ENCODE peak calls at places on chromosome 2, in seven cellular contexts. B, L, I, C, E, P and S are unnamed samples. For H3K9me3, the result is how much of the 10 kb centered on the place peaks cover.

GRCh38 chr2:73888388-73888787 is 4.4 kb upstream of the ACTG2 start:
- DNase-seq in E (no peak), B (no peak), L (no peak), I (no peak), P (no peak), C (no peak), S (no peak)

GRCh38 chr2:60118061-60118460 is 435.4 kb downstream of the BCL11A start:
- DNase-seq in C (no peak), E (no peak), B (no peak), I (no peak), L (no peak), P (no peak), S (no peak)

GRCh38 chr2:102603904-102604303 is 15.4 kb upstream of the SLC9A2 start:
- DNase-seq in L (no peak), E (no peak), B (no peak), I (no peak), P (no peak), C (no peak), S (no peak)

GRCh38 chr2:23926289-23926749 is 604 bp downstream of the ATAD2B start:
- DNase-seq in E (peak), C (peak), P (peak), L (peak), I (peak), B (no peak), S (no peak)

GRCh38 chr2:211854832-211855231 is 683.8 kb downstream of the ERBB4 start:
- DNase-seq in C (no peak), L (no peak), B (no peak), E (no peak), P (no peak), I (no peak), S (no peak)

GRCh38 chr2:60555066-60555793 is 1.8 kb upstream of the BCL11A start:
- DNase-seq in P (peak), L (peak), E (no peak), B (peak), I (peak), C (peak), S (no peak)

GRCh38 chr2:220174826-220175225 is 547.4 kb downstream of the SLC4A3 start:
- DNase-seq in E (no peak), P (no peak), C (no peak), L (no peak), I (no peak), B (no peak), S (no peak)

GRCh38 chr2:73897934-73898333 is 5.1 kb downstream of the ACTG2 start:
- DNase-seq in E (no peak), I (no peak), P (no peak), L (peak), B (no peak), C (no peak), S (no peak)

GRCh38 chr2:71661782-71662181 is 208.4 kb downstream of the DYSF start:
- DNase-seq in I (no peak), L (no peak), C (no peak), E (no peak), B (no peak), P (no peak), S (no peak)

GRCh38 chr2:43199492-43200481 is 26.6 kb downstream of the ZFP36L2 start:
- DNase-seq in E (no peak), B (no peak), L (no peak), I (peak), P (no peak), C (no peak), S (no peak)

GRCh38 chr2:159177357-159177756 is 109.1 kb downstream of the WDSUB1 start:
- DNase-seq in P (no peak), B (no peak), L (no peak), C (no peak), E (no peak), I (no peak), S (no peak)

GRCh38 chr2:8538531-8538930 is 143.3 kb upstream of the ID2 start:
- DNase-seq in L (no peak), C (no peak), E (no peak), B (no peak), P (no peak), I (peak), S (no peak)

GRCh38 chr2:216694201-216694825 is 1.0 kb downstream of the IGFBP5 start:
- DNase-seq in P (peak), B (no peak), L (peak), E (no peak), I (peak), C (peak), S (no peak)

GRCh38 chr2:105308785-105309540 is 20.6 kb downstream of the TGFBRAP1 start:
- DNase-seq in E (no peak), I (no peak), P (no peak), L (no peak), B (no peak), C (peak), S (no peak)

GRCh38 chr2:67145851-67146250 is 251.3 kb upstream of the ETAA1 start:
- DNase-seq in P (no peak), I (no peak), L (no peak), B (no peak), C (no peak), E (no peak), S (no peak)

GRCh38 chr2:67137699-67138098 is 259.4 kb upstream of the ETAA1 start:
- DNase-seq in I (no peak), E (no peak), P (no peak), B (no peak), C (no peak), L (no peak), S (no peak)

DNA sequence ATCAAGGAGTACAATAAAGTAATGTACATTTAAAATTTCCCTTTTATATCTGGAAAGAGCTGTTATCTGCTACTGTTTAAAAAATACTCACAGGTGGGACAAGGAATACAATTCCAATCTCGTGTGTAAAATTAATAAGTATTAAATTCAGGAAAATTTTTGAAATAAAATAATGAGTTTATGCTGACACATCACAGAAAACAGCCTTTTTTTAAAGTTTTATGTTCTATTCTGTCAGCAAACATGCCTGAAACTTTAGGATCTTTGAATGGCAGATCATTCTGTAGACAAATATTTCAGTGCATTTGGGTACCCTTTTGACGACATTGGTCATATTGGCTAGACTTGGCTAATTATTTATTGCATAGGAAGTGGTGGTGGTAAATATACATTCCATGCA is 254.4 kb upstream of the ETAA1 start:
- DNase-seq in B (no peak), E (no peak), C (no peak), L (no peak), P (no peak), I (no peak), S (no peak)
- H3K9me3 ChIP-seq in B (under half), E (under half), C (under half), L (under half), P (under half), I (under half), S (under half)

GRCh38 chr2:191516260-191516659 is 161.7 kb upstream of the NABP1 start:
- DNase-seq in L (no peak), C (no peak), P (no peak), B (no peak), E (no peak), I (no peak), S (no peak)
- H3K4me3 ChIP-seq in L (no peak), C (no peak), P (no peak), B (no peak), E (no peak), I (no peak), S (no peak)

GRCh38 chr2:186688813-186689212 is 5.0 kb upstream of the FAM171B start:
- DNase-seq in E (no peak), B (no peak), P (no peak), L (no peak), I (no peak), C (no peak), S (no peak)

GRCh38 chr2:186693446-186693842 is 416 bp upstream of the FAM171B start:
- DNase-seq in C (no peak), I (no peak), P (no peak), B (no peak), L (no peak), E (no peak), S (no peak)

GRCh38 chr2:186691900-186692299 is 2.0 kb upstream of the FAM171B start:
- DNase-seq in C (no peak), E (no peak), I (no peak), L (no peak), P (no peak), B (no peak), S (no peak)

GRCh38 chr2:186690796-186691195 is 3.1 kb upstream of the FAM171B start:
- DNase-seq in P (no peak), E (no peak), I (no peak), C (no peak), B (no peak), L (no peak), S (no peak)

GRCh38 chr2:186691231-186691630 is 2.6 kb upstream of the FAM171B start:
- DNase-seq in B (no peak), E (no peak), P (no peak), I (no peak), L (no peak), C (no peak), S (no peak)
- H3K27ac ChIP-seq in B (no peak), E (no peak), P (no peak), I (no peak), L (no peak), C (no peak), S (no peak)

GRCh38 chr2:5145053-5145452 is 547.1 kb upstream of the SOX11 start:
- DNase-seq in L (no peak), E (no peak), I (no peak), C (no peak), P (no peak), B (no peak), S (no peak)

GRCh38 chr2:5148392-5149085 is 543.6 kb upstream of the SOX11 start:
- DNase-seq in C (no peak), L (no peak), B (no peak), E (no peak), P (no peak), I (no peak), S (no peak)

GRCh38 chr2:5145801-5146200 is 546.4 kb upstream of the SOX11 start:
- DNase-seq in P (no peak), C (no peak), I (no peak), L (no peak), E (no peak), B (no peak), S (no peak)

DNA sequence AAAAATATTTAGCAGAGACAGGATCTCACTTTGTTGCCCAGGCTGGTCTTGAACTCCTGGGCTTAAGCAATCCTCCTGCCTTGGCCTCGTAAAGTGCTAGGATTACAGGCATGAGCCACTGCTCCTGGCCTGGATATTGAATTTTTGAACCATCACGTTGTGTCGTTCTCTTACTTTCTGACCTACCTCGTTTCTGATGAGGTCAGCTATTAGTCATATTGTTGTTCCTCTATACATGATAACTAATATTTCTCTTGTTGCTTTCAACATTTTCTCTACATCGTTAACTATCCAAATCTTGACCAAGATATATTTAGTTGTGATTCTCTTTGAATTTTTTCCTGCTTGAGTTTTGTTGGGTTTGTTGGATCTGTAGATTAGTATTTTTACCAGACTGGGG is 541.3 kb upstream of the SOX11 start:
- DNase-seq in L (no peak), P (no peak), B (no peak), I (no peak), C (no peak), E (no peak), S (no peak)
- H3K9me3 ChIP-seq in L (under half), P (under half), B (under half), I (under half), C (under half), E (under half), S (under half)

GRCh38 chr2:175256806-175257585 is 75.5 kb upstream of the ATP5MC3 start:
- DNase-seq in C (no peak), B (no peak), L (no peak), I (no peak), P (no peak), E (no peak), S (no peak)
- H3K4me3 ChIP-seq in C (no peak), B (no peak), L (no peak), I (no peak), P (no peak), E (no peak), S (no peak)

GRCh38 chr2:28395334-28396061 is 2.8 kb downstream of the FOSL2 start:
- DNase-seq in I (no peak), C (peak), L (peak), B (no peak), P (no peak), E (no peak), S (peak)
- H3K27ac ChIP-seq in I (peak), C (peak), L (peak), B (peak), P (peak), E (no peak), S (peak)